ENCODE peak calls at places on chromosomes 7 and 10, in eight cellular contexts. X is activated effector memory CD4-positive, alpha-beta T cell treated with anti-CD3 and anti-CD28 coated beads, Interleukin-2, amount 50 U/mL, for 16 hours; Y is neural crest cell; P is ascending aorta; B is ovary; L is activated CD8-positive, alpha-beta memory T cell treated with anti-CD3 and anti-CD28 coated beads for 24 hours; H is endothelial cell of umbilical vein; U is activated naive CD8-positive, alpha-beta T cell treated with anti-CD3 and anti-CD28 coated beads for 36 hours. E is an unnamed sample.

GRCh38 chr7:34756025-34756437 is 98.0 kb downstream of the NPSR1 start:
- DNase-seq in U (no peak), Y (no peak), P (no peak), L (no peak), B (no peak), X (no peak), H (no peak), E (no peak)

GRCh38 chr7:102321351-102322201 is 34.7 kb downstream of the SPDYE6 start:
- DNase-seq in P (no peak), U (peak; percentile 19), Y (peak; percentile 33), B (no peak), H (peak; percentile 25), L (no peak), X (peak; percentile 58), E (no peak)

GRCh38 chr10:62038609-62039190 is 137.2 kb downstream of the ARID5B start:
- DNase-seq in X (peak; percentile 89), H (peak; percentile 85), Y (peak; percentile 55), P (no peak), B (peak; percentile 74), U (peak; percentile 63), L (peak; percentile 81), E (peak; percentile 82)

GRCh38 chr7:40298421-40298820 is 163.6 kb downstream of the SUGCT start:
- DNase-seq in H (peak; percentile 60), L (no peak), X (no peak), Y (no peak), P (no peak), B (no peak), U (no peak), E (peak; percentile 92)

GRCh38 chr7:87934699-87935372 is 785 bp downstream of the ADAM22 start:
- DNase-seq in U (peak; percentile 34), B (peak; percentile 31), P (no peak), Y (peak; percentile 8), X (peak; percentile 67), H (peak; percentile 16), L (peak; percentile 75), E (no peak)

GRCh38 chr10:78977761-78978305 is 90.9 kb upstream of the ZMIZ1 start:
- DNase-seq in U (no peak), H (no peak), B (peak; percentile 67), P (no peak), L (no peak), X (no peak), Y (no peak), E (peak; percentile 90)

GRCh38 chr7:128904381-128905197 is 5.9 kb downstream of the KCP start:
- DNase-seq in U (no peak), H (peak; percentile 53), X (no peak), L (no peak), Y (no peak), P (no peak), B (no peak), E (peak; percentile 49)

GRCh38 chr7:5361446-5362155 is 62.0 kb downstream of the TNRC18 start:
- DNase-seq in H (no peak), Y (no peak), B (no peak), U (no peak), L (no peak), X (no peak), P (no peak), E (no peak)

GRCh38 chr10:6204063-6204340 is 1.3 kb downstream of the PFKFB3 start:
- DNase-seq in B (peak; percentile 64), L (peak; percentile 82), P (no peak), U (peak; percentile 74), H (no peak), Y (no peak), X (peak; percentile 89), E (no peak)

GRCh38 chr10:72331575-72332422 is 22.9 kb downstream of the DNAJB12 start:
- DNase-seq in H (peak; percentile 86), U (peak; percentile 95), X (peak; percentile 94), L (peak; percentile 91), P (peak; percentile 81), B (peak; percentile 79), Y (peak; percentile 77), E (peak; percentile 90)

GRCh38 chr10:103839867-103840746 is 15.3 kb downstream of the SH3PXD2A start:
- DNase-seq in X (no peak), L (no peak), B (no peak), U (no peak), P (no peak), H (no peak), Y (no peak), E (no peak)

GRCh38 chr7:145729701-145730100 is 386.9 kb upstream of the CNTNAP2 start:
- DNase-seq in Y (no peak), B (no peak), P (no peak), U (no peak), L (no peak), X (no peak), H (no peak), E (peak; percentile 1)

GRCh38 chr7:6639627-6640026 is 2.5 kb downstream of the ZNF316 start:
- DNase-seq in U (no peak), B (no peak), L (no peak), H (no peak), Y (no peak), X (no peak), P (no peak), E (no peak)

GRCh38 chr7:137992042-137992737 is 9.7 kb downstream of the CREB3L2 start:
- DNase-seq in H (peak; percentile 97), U (no peak), L (no peak), Y (no peak), P (no peak), B (no peak), X (no peak), E (peak; percentile 98)

GRCh38 chr10:28631896-28632596 is 45.3 kb upstream of the BAMBI start:
- DNase-seq in Y (no peak), P (no peak), H (no peak), U (no peak), L (no peak), X (no peak), B (no peak), E (peak; percentile 28)

GRCh38 chr10:23053036-23053435 is 42.3 kb upstream of the MSRB2 start:
- DNase-seq in B (no peak), U (no peak), H (no peak), Y (no peak), P (no peak), L (no peak), X (no peak), E (no peak)

GRCh38 chr7:2718703-2718965 is 30.6 kb downstream of the AMZ1 start:
- DNase-seq in B (no peak), Y (no peak), P (no peak), H (no peak), X (no peak), L (no peak), U (no peak), E (no peak)

E was measured in iris pigment epithelial cell.